ENCODE peak calls at places on chromosomes 2 and 18, in six cellular contexts. L, M, G, U, V and N are unnamed samples.
A peak's percentile ranks its signal among the peaks of the same experiment; 100 is the strongest.

GRCh38 chr2:88831792-88832248 is 140.3 kb downstream of the RPIA start:
- DNase-seq in L (peak; percentile 24), M (peak; percentile 66), G (peak; percentile 30), U (peak; percentile 93), V (peak; percentile 33), N (no peak)

GRCh38 chr2:28276076-28276618 is 116.5 kb upstream of the FOSL2 start:
- DNase-seq in L (no peak), M (peak; percentile 92), G (no peak), U (no peak), V (peak; percentile 98), N (no peak)

GRCh38 chr2:25570161-25570840 is 103.1 kb downstream of the DTNB start:
- DNase-seq in L (no peak), M (no peak), G (no peak), U (no peak), V (no peak), N (no peak)

GRCh38 chr2:106073608-106074406 is 120.3 kb downstream of the UXS1 start:
- DNase-seq in L (no peak), M (no peak), G (no peak), U (no peak), V (no peak), N (no peak)

GRCh38 chr2:112640800-112641675 is 4.7 kb upstream of the SLC20A1 start:
- DNase-seq in L (no peak), M (no peak), G (no peak), U (no peak), V (peak; percentile 90), N (no peak)

GRCh38 chr2:15640291-15640711 is 48.6 kb downstream of the DDX1 start:
- DNase-seq in L (no peak), M (no peak), G (no peak), U (no peak), V (peak; percentile 60), N (no peak)

GRCh38 chr2:128613876-128614275 is 295.2 kb upstream of the HS6ST1 start:
- DNase-seq in L (no peak), M (no peak), G (no peak), U (peak; percentile 58), V (no peak), N (no peak)

GRCh38 chr2:101999122-101999789 is 7.5 kb downstream of the IL1R2 start:
- DNase-seq in L (no peak), M (peak; percentile 27), G (no peak), U (no peak), V (peak; percentile 57), N (no peak)

GRCh38 chr18:37064187-37064586 is 235.3 kb downstream of the KIAA1328 start:
- DNase-seq in L (no peak), M (no peak), G (no peak), U (no peak), V (no peak), N (no peak)

GRCh38 chr2:69214898-69215297 is 172.1 kb downstream of the GFPT1 start:
- DNase-seq in L (no peak), M (no peak), G (no peak), U (no peak), V (peak; percentile 76), N (no peak)

GRCh38 chr2:96816836-96817702 is 1.0 kb downstream of the CNNM3 start:
- DNase-seq in L (no peak), M (peak; percentile 25), G (no peak), U (peak; percentile 86), V (peak; percentile 82), N (no peak)

GRCh38 chr2:121897335-121897970 is 142.0 kb downstream of the TSN start:
- DNase-seq in L (no peak), M (peak; percentile 64), G (peak; percentile 30), U (no peak), V (peak; percentile 71), N (no peak)

GRCh38 chr2:96325038-96325883 is at the start of gene ITPRIPL1:
- DNase-seq in L (peak; percentile 33), M (no peak), G (peak; percentile 60), U (peak; percentile 85), V (peak; percentile 58), N (peak; percentile 24)

GRCh38 chr2:63424329-63425078 is 163.8 kb downstream of the WDPCP start:
- DNase-seq in L (no peak), M (peak; percentile 64), G (peak; percentile 33), U (no peak), V (peak; percentile 41), N (peak; percentile 28)

GRCh38 chr2:8549942-8550341 is 131.9 kb upstream of the ID2 start:
- DNase-seq in L (no peak), M (no peak), G (no peak), U (no peak), V (no peak), N (no peak)

GRCh38 chr2:140457483-140457882 is 1673.3 kb downstream of the LRP1B start:
- DNase-seq in L (no peak), M (no peak), G (no peak), U (no peak), V (no peak), N (no peak)

GRCh38 chr2:154307007-154307406 is 391.5 kb upstream of the KCNJ3 start:
- DNase-seq in L (no peak), M (no peak), G (no peak), U (no peak), V (no peak), N (no peak)

GRCh38 chr2:169663247-169663646 is 31.0 kb downstream of the CFAP210 start:
- DNase-seq in L (no peak), M (no peak), G (no peak), U (no peak), V (no peak), N (no peak)

GRCh38 chr2:15748736-15749323 is 157.2 kb downstream of the DDX1 start:
- DNase-seq in L (no peak), M (peak; percentile 74), G (peak; percentile 10), U (no peak), V (no peak), N (no peak)

GRCh38 chr2:75146903-75147332 is 52.4 kb downstream of the TACR1 start:
- DNase-seq in L (no peak), M (peak; percentile 71), G (no peak), U (no peak), V (peak; percentile 57), N (no peak)

GRCh38 chr2:168152902-168153301 is 94.5 kb downstream of the STK39 start:
- DNase-seq in L (no peak), M (no peak), G (no peak), U (no peak), V (no peak), N (no peak)

GRCh38 chr2:165629776-165630175 is 160.3 kb downstream of the CSRNP3 start:
- DNase-seq in L (no peak), M (no peak), G (no peak), U (no peak), V (no peak), N (no peak)

GRCh38 chr2:236643480-236643879 is 73.9 kb downstream of the ACKR3 start:
- DNase-seq in L (no peak), M (no peak), G (no peak), U (no peak), V (no peak), N (no peak)

GRCh38 chr2:232526296-232527055 is 516 bp downstream of the CHRND start:
- DNase-seq in L (no peak), M (no peak), G (no peak), U (no peak), V (no peak), N (no peak)

GRCh38 chr18:8413751-8414150 is 195.5 kb upstream of the RAB12 start:
- DNase-seq in L (no peak), M (no peak), G (no peak), U (no peak), V (no peak), N (no peak)
- H3K9me3 ChIP-seq in L (no peaks in the 10 kb centered on the region), M (peaks cover 19% of the 10 kb centered on the region), G (peaks cover 2% of the 10 kb centered on the region), U (peaks cover 17% of the 10 kb centered on the region), V (no peaks in the 10 kb centered on the region), N (peaks cover 7% of the 10 kb centered on the region)

GRCh38 chr2:148642891-148643416 is 1.6 kb upstream of the EPC2 start:
- DNase-seq in L (no peak), M (peak; percentile 9), G (no peak), U (no peak), V (no peak), N (no peak)
- H3K4me3 ChIP-seq in L (no peak overlapping the region), M (no peak overlapping the region), G (no peak overlapping the region), U (no peak overlapping the region), V (no peak overlapping the region), N (peak overlapping the region; percentile 84)

DNA sequence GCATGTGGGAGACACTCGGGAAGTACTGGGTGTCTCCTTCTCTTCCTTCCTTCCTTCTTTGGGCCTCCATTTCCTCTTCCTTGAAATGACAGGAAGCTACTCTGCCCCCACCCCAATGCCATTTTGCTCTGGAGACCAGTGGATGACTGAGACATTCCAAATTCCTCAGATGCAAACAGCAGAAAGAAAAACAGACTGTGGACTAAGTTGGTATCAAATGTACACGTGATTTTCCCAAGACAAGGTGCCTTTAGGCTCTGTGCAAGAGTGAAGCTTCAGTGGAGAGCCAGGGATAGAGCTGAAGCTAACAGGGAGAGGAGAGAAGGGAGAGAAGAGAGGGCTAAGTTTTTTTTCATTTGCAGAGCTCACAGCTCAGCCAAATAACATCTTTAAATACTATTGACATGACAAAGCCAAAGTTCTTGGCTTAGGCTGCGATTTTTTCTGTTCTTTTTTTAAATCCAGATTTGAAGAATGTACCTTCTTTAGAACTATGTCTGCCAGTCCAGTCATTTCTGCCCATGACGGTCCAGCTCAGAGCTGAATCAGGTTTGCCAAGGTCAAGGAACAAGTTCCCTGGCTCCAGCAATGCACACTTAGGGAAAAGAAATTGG is 84.5 kb upstream of the LCLAT1 start:
- DNase-seq in L (no peak), M (peak; percentile 24), G (no peak), U (no peak), V (peak; percentile 82), N (no peak)
- H3K4me1 ChIP-seq in L (peaks cover 51% of the 10 kb centered on the region), M (peaks cover 16% of the 10 kb centered on the region), G (no peaks in the 10 kb centered on the region), U (peaks cover 2% of the 10 kb centered on the region), V (peaks cover 55% of the 10 kb centered on the region), N (peaks cover 19% of the 10 kb centered on the region)

GRCh38 chr18:22073411-22073810 is 96.0 kb upstream of the GATA6 start:
- DNase-seq in L (no peak), M (no peak), G (no peak), U (no peak), V (no peak), N (no peak)
- H3K9me3 ChIP-seq in L (no peaks in the 10 kb centered on the region), M (no peaks in the 10 kb centered on the region), G (no peaks in the 10 kb centered on the region), U (no peaks in the 10 kb centered on the region), V (no peaks in the 10 kb centered on the region), N (no peaks in the 10 kb centered on the region)

DNA sequence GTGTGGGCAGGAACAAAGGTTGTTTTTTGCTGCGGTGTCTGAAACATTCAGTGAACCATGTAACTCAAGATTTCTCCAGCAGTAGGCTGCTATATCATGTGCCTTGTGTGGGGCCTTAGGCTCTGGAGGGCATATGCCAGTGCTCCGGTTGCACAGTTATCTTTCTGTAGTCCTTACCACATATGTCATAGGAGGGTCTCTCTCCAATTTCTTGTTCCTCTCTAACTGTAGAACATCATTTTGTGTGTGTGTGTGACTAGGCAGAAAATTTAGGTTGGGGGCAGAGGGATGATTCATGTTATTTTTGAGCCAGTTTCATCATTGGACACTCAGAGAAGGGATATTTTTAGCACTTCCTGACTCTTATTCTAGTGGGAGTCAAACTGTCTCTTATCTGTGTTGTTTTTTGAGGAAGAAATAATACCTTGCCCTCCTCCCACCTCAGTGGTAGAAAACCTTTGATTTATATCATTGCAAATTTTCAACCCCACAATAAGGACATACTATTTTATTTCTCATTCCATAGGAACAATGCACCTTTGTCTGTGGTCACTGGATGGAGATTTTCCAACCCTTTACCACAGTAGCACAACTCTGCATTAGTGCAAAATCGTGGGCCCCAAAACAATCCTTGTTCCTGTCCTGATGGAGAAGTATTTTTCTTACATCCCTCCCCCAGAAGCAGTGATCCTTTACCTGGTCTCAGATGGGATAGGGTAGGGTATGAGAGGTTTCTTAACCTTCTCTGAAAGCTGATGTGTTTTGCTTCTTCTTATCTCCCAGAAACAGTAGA is 113.9 kb downstream of the CCDC74A start:
- DNase-seq in L (no peak), M (no peak), G (no peak), U (no peak), V (peak; percentile 52), N (no peak)
- H3K4me3 ChIP-seq in L (no peak overlapping the region), M (no peak overlapping the region), G (no peak overlapping the region), U (no peak overlapping the region), V (no peak overlapping the region), N (no peak overlapping the region)